ENCODE peak calls at places on chromosomes 16 and 17, in five cellular contexts. One of them, this sample, is unnamed.

GRCh38 chr16:1745181-1745899 is 26.0 kb downstream of the NME3 start:
- DNase-seq in HCT116: no peak
- DNase-seq in HL-60: no peak
- DNase-seq in GM12865: no peak
- DNase-seq in endothelial cell: no peak
- DNase-seq in this sample: no peak

GRCh38 chr17:29567362-29568330 is 809 bp upstream of the ABHD15 start:
- DNase-seq in HL-60: no peak
- DNase-seq in GM12865: peak
- DNase-seq in HCT116: peak
- DNase-seq in endothelial cell: peak
- DNase-seq in this sample: peak

GRCh38 chr16:4393243-4393606 is 21.6 kb downstream of the VASN start:
- DNase-seq in GM12865: no peak
- DNase-seq in endothelial cell: no peak
- DNase-seq in HL-60: no peak
- DNase-seq in HCT116: no peak
- DNase-seq in this sample: peak

GRCh38 chr17:3861761-3862681 is 16.0 kb upstream of the NCBP3 start:
- DNase-seq in HL-60: no peak
- DNase-seq in endothelial cell: no peak
- DNase-seq in GM12865: no peak
- DNase-seq in HCT116: no peak
- DNase-seq in this sample: no peak

GRCh38 chr17:59381716-59382570 is 50.5 kb downstream of the YPEL2 start:
- DNase-seq in HCT116: no peak
- DNase-seq in GM12865: no peak
- DNase-seq in HL-60: no peak
- DNase-seq in endothelial cell: no peak
- DNase-seq in this sample: no peak

GRCh38 chr17:42171831-42172230 is 9.1 kb downstream of the KCNH4 start:
- DNase-seq in GM12865: no peak
- DNase-seq in endothelial cell: no peak
- DNase-seq in HCT116: no peak
- DNase-seq in HL-60: no peak
- DNase-seq in this sample: no peak

GRCh38 chr16:57700801-57701551 is 6.4 kb downstream of the DRC7 start:
- DNase-seq in HCT116: no peak
- DNase-seq in endothelial cell: no peak
- DNase-seq in HL-60: no peak
- DNase-seq in GM12865: no peak
- DNase-seq in this sample: no peak

GRCh38 chr16:15954814-15955151 is 5.4 kb downstream of the ABCC1 start:
- DNase-seq in endothelial cell: no peak
- DNase-seq in HL-60: no peak
- DNase-seq in HCT116: no peak
- DNase-seq in GM12865: no peak
- DNase-seq in this sample: no peak

GRCh38 chr17:76643553-76644148 is at the start of gene ST6GALNAC1:
- DNase-seq in HCT116: no peak
- DNase-seq in endothelial cell: peak
- DNase-seq in GM12865: no peak
- DNase-seq in HL-60: no peak
- DNase-seq in this sample: no peak

GRCh38 chr16:69397821-69398521 is 12.2 kb upstream of the TERF2 start:
- DNase-seq in HCT116: peak
- DNase-seq in GM12865: peak
- DNase-seq in HL-60: no peak
- DNase-seq in endothelial cell: peak
- DNase-seq in this sample: peak

GRCh38 chr16:69311533-69312388 is 611 bp downstream of the VPS4A start:
- DNase-seq in endothelial cell: peak
- DNase-seq in HL-60: no peak
- DNase-seq in GM12865: peak
- DNase-seq in HCT116: no peak
- DNase-seq in this sample: peak

GRCh38 chr17:40095944-40096791 is 4.2 kb downstream of the NR1D1 start:
- DNase-seq in GM12865: peak
- DNase-seq in HL-60: no peak
- DNase-seq in endothelial cell: no peak
- DNase-seq in HCT116: no peak
- DNase-seq in this sample: no peak

DNA sequence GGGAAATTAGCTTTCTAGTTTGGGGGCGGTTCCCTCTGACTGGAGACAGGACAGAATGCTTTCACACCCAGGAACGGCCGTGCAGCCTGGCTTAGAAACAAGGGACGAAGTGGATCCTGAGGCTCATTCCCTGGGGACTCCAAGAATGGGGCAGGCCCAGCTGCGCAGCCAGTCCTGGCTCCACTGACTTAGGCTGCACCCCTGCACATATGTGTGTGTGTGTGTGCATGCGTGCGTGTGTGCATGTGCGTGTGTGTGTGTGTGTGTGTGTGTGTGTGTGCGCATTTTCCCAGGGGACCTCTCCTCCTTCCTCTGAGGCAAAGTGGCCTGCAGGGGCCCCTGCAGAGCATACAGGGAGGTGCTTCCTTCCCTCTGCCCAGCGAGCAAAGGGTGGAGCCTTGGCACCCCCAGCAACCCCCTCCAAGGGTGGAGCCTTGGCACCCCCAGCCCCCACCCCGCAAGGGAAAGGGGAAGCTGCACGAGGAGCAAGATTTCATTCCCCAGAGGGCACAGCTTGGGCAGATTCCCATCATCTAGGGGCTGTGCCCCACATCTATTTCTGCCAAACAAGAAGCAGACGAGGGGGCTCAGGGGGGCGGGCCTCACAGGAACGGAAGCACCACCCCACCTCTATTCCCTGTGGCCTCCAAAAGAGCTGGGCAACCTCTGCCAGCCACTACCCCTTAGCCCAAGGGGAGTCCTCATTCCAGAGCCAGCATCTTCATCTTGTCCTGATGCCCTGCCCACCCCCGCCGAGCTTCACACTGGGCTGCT is 97.6 kb upstream of the CBX4 start:
- DNase-seq in HCT116: no peak
- DNase-seq in endothelial cell: no peak
- DNase-seq in GM12865: peak
- DNase-seq in HL-60: peak
- DNase-seq in this sample: peak
- TF ChIP-seq CTCF in HCT116: no peak
- TF ChIP-seq CTCF in endothelial cell: no peak
- TF ChIP-seq CTCF in GM12865: no peak
- TF ChIP-seq CTCF in HL-60: no peak
- TF ChIP-seq CTCF in this sample: no peak

GRCh38 chr17:20010886-20011402 is 1.8 kb downstream of the SPECC1 start:
- DNase-seq in endothelial cell: no peak
- DNase-seq in HCT116: no peak
- DNase-seq in GM12865: no peak
- DNase-seq in HL-60: no peak
- DNase-seq in this sample: no peak

GRCh38 chr17:20010099-20010863 is 1.1 kb downstream of the SPECC1 start:
- DNase-seq in endothelial cell: peak
- DNase-seq in HCT116: peak
- DNase-seq in GM12865: peak
- DNase-seq in HL-60: no peak
- DNase-seq in this sample: peak

GRCh38 chr17:20009052-20009301 is 182 bp upstream of the SPECC1 start:
- DNase-seq in HCT116: no peak
- DNase-seq in GM12865: no peak
- DNase-seq in HL-60: no peak
- DNase-seq in endothelial cell: no peak
- DNase-seq in this sample: no peak

GRCh38 chr17:20008242-20009051 is 712 bp upstream of the SPECC1 start:
- DNase-seq in HL-60: no peak
- DNase-seq in HCT116: no peak
- DNase-seq in endothelial cell: peak
- DNase-seq in GM12865: peak
- DNase-seq in this sample: peak

DNA sequence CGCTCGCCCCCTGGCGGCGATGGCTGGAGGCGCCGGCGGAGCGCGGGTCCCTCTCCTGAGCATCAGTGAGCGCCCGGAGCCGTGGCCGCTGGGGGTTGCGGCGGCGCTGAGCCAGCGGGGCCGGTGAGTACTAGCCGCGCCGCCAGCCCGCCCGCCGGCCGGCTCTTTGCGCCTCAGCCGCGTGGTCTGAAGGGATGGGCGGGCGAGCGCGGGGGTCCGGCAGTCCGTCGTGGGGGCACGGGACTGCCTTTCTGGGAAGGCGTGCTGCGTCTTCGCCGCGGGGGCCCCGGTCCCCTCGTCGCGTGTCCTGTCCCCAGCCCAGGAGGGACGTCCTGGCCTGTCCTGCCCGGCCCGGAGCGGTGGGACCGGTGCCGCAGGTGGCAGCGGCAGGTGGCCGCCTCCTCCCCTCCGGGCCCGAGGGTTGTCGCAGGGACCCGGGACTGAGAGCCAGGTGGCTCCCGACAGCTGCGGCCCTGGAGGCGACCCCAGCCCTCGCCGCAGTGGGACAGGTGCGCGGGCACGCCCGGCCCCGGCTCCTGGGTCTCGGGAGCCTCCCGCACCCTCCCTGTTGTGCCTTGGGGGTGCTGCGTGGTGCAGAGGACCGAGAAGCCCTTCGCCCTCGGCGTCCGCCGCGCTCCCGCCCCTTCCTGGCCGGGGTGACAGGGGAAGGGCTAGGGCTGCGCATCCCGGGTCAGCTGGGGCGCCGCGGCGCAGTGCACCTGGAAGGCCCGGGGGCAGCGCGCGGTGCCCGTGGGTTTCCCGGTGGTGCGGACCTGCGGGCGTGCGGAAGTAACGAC is at the start of gene SPECC1:
- DNase-seq in GM12865: peak
- DNase-seq in endothelial cell: peak
- DNase-seq in HL-60: peak
- DNase-seq in HCT116: peak
- DNase-seq in this sample: peak
- TF ChIP-seq CTCF in GM12865: peak
- TF ChIP-seq CTCF in endothelial cell: peak
- TF ChIP-seq CTCF in HL-60: peak
- TF ChIP-seq CTCF in HCT116: peak
- TF ChIP-seq CTCF in this sample: peak

GRCh38 chr16:84725481-84726078 is 25.8 kb downstream of the USP10 start:
- DNase-seq in HL-60: no peak
- DNase-seq in GM12865: no peak
- DNase-seq in HCT116: no peak
- DNase-seq in endothelial cell: no peak
- DNase-seq in this sample: no peak

GRCh38 chr16:84726670-84727467 is 27.1 kb downstream of the USP10 start:
- DNase-seq in GM12865: peak
- DNase-seq in HL-60: peak
- DNase-seq in endothelial cell: peak
- DNase-seq in HCT116: no peak
- DNase-seq in this sample: peak

GRCh38 chr16:84726079-84726669 is 26.4 kb downstream of the USP10 start:
- DNase-seq in GM12865: peak
- DNase-seq in HCT116: peak
- DNase-seq in HL-60: peak
- DNase-seq in endothelial cell: peak
- DNase-seq in this sample: peak

GRCh38 chr16:84722068-84722467 is 22.3 kb downstream of the USP10 start:
- DNase-seq in endothelial cell: no peak
- DNase-seq in GM12865: no peak
- DNase-seq in HL-60: no peak
- DNase-seq in HCT116: no peak
- DNase-seq in this sample: no peak

GRCh38 chr16:84724619-84725307 is 25.0 kb downstream of the USP10 start:
- DNase-seq in endothelial cell: no peak
- DNase-seq in GM12865: peak
- DNase-seq in HL-60: no peak
- DNase-seq in HCT116: no peak
- DNase-seq in this sample: no peak
- TF ChIP-seq CTCF in endothelial cell: no peak
- TF ChIP-seq CTCF in GM12865: no peak
- TF ChIP-seq CTCF in HL-60: no peak
- TF ChIP-seq CTCF in HCT116: no peak
- TF ChIP-seq CTCF in this sample: no peak

GRCh38 chr17:71118039-71118438 is 948.7 kb downstream of the KCNJ2 start:
- DNase-seq in GM12865: peak
- DNase-seq in endothelial cell: peak
- DNase-seq in HL-60: no peak
- DNase-seq in HCT116: peak
- DNase-seq in this sample: no peak
- TF ChIP-seq CTCF in GM12865: no peak
- TF ChIP-seq CTCF in endothelial cell: no peak
- TF ChIP-seq CTCF in HL-60: no peak
- TF ChIP-seq CTCF in HCT116: peak
- TF ChIP-seq CTCF in this sample: no peak

GRCh38 chr17:18951941-18952842 is at the start of gene SLC5A10:
- DNase-seq in HCT116: no peak
- DNase-seq in GM12865: no peak
- DNase-seq in HL-60: no peak
- DNase-seq in endothelial cell: no peak
- DNase-seq in this sample: no peak
- TF ChIP-seq CTCF in HCT116: peak
- TF ChIP-seq CTCF in GM12865: peak
- TF ChIP-seq CTCF in HL-60: no peak
- TF ChIP-seq CTCF in endothelial cell: no peak
- TF ChIP-seq CTCF in this sample: peak

DNA sequence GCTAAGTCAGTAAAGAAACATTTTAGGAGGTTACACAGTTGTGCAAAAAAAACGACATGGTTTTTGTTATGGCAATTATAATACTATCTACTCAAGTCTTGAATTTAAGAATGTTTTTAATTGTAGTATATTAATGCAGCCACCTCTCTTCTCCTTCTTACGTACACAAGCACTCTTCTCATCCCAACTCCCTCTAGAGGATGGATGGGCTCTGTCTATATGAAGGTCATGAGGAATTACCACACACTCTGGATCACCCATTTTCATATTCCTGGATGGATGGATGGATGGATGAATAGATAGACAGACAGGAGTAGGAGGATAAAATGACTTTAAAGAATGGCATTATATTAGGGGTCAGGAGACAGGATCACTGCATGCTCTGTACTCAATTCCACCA is 120.0 kb downstream of the PHKB start:
- DNase-seq in endothelial cell: no peak
- DNase-seq in GM12865: no peak
- DNase-seq in HL-60: no peak
- DNase-seq in HCT116: no peak
- DNase-seq in this sample: no peak
- TF ChIP-seq CTCF in endothelial cell: no peak
- TF ChIP-seq CTCF in GM12865: no peak
- TF ChIP-seq CTCF in HL-60: no peak
- TF ChIP-seq CTCF in HCT116: no peak
- TF ChIP-seq CTCF in this sample: no peak

DNA sequence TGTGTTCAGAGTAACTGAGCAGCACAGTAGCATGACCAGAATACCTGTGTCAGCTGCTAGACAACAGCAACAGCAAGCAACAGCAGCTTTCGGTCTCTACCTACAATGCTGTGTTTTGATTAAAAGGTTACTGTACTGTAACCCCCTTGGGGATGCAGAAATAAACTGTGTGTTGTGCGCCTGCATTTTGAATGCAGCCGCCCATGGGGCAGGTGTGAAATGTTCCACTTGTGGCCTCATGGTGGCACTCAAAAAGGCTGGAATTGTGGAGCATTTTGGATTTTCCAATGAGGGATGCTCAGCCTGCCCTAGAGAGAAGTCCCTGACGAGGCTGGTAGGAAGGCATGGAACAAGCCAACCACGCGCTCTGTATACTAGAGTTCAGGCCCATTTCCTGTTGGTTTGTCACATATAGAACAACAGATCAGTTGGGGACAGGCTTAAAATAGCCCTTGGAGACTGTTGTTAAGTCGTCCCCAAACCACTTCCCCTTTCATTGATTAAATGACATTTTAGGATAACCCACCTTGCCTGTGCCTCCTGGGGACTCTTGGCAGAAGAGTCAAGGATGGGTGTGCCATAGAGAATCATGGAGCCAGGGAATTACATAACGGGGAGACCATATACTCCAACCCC is 27.1 kb downstream of the SCPEP1 start:
- DNase-seq in HCT116: no peak
- DNase-seq in GM12865: peak
- DNase-seq in endothelial cell: no peak
- DNase-seq in HL-60: peak
- DNase-seq in this sample: no peak
- TF ChIP-seq CTCF in HCT116: peak
- TF ChIP-seq CTCF in GM12865: peak
- TF ChIP-seq CTCF in endothelial cell: peak
- TF ChIP-seq CTCF in HL-60: no peak
- TF ChIP-seq CTCF in this sample: peak

This sample was measured in glutamatergic neuron.